ENCODE peak calls at places on chromosomes 11 and 22, in six cellular contexts. F, A, R, M, W and K are unnamed samples.
A peak's percentile ranks its signal among the peaks of the same experiment; 100 is the strongest.

GRCh38 chr11:22472306-22472705 is 134.1 kb downstream of the SLC17A6 start:
- DNase-seq in F (no peak), M (no peak), R (no peak), W (no peak), A (no peak), K (no peak)

GRCh38 chr11:76700177-76701100 is 29.9 kb upstream of the LRRC32 start:
- DNase-seq in A (no peak), R (peak; percentile 38), W (peak; percentile 79), F (peak; percentile 70), M (no peak), K (peak; percentile 61)

GRCh38 chr11:66090288-66090687 is 20.2 kb downstream of the PACS1 start:
- DNase-seq in A (no peak), R (no peak), F (no peak), W (no peak), M (no peak), K (no peak)

GRCh38 chr11:117437791-117438130 is 110.1 kb downstream of the CEP164 start:
- DNase-seq in R (no peak), M (no peak), F (no peak), A (no peak), W (no peak), K (no peak)

GRCh38 chr11:65502852-65503603 is 4.2 kb downstream of the MALAT1 start:
- DNase-seq in F (no peak), R (no peak), M (no peak), A (no peak), W (no peak), K (peak; percentile 53)

GRCh38 chr11:72001834-72002591 is 3.3 kb downstream of the IL18BP start:
- DNase-seq in M (no peak), W (no peak), R (no peak), A (no peak), F (no peak), K (no peak)

GRCh38 chr22:30538280-30538679 is 8.3 kb downstream of the SEC14L6 start:
- DNase-seq in A (no peak), M (no peak), F (no peak), W (no peak), R (no peak), K (peak; percentile 72)

GRCh38 chr11:120134106-120134930 is 3.6 kb downstream of the TRIM29 start:
- DNase-seq in R (no peak), A (no peak), M (no peak), W (no peak), F (no peak), K (no peak)

GRCh38 chr11:69465236-69466000 is 16.0 kb upstream of the LINC01488 start:
- DNase-seq in R (no peak), F (no peak), M (peak; percentile 23), A (no peak), W (no peak), K (peak; percentile 17)

GRCh38 chr22:47163876-47164513 is 401.5 kb downstream of the TBC1D22A start:
- DNase-seq in W (no peak), A (no peak), M (no peak), F (no peak), R (no peak), K (no peak)

GRCh38 chr11:32172771-32173170 is 81.9 kb downstream of the RCN1 start:
- DNase-seq in M (peak; percentile 29), R (no peak), W (no peak), A (no peak), F (no peak), K (no peak)

GRCh38 chr11:83521647-83522596 is 235.8 kb upstream of the CCDC90B start:
- DNase-seq in R (no peak), F (no peak), M (no peak), A (no peak), W (no peak), K (no peak)

GRCh38 chr11:123483465-123483864 is 53.4 kb downstream of the GRAMD1B start:
- DNase-seq in A (no peak), R (no peak), M (no peak), F (no peak), W (no peak), K (peak; percentile 15)

GRCh38 chr22:46777609-46777970 is 15.1 kb downstream of the TBC1D22A start:
- DNase-seq in A (no peak), M (peak; percentile 69), R (no peak), W (no peak), F (peak; percentile 48), K (no peak)

GRCh38 chr22:23225724-23226496 is 45.6 kb downstream of the BCR start:
- DNase-seq in A (no peak), R (peak; percentile 73), M (peak; percentile 53), F (peak; percentile 71), W (no peak), K (peak; percentile 64)

GRCh38 chr11:48900131-48900800 is 83.4 kb downstream of the TRIM51G start:
- DNase-seq in A (no peak), F (peak; percentile 8), M (no peak), R (no peak), W (no peak), K (no peak)

GRCh38 chr11:115990004-115990447 is 485.8 kb upstream of the CADM1 start:
- DNase-seq in F (no peak), W (no peak), R (peak; percentile 6), M (peak; percentile 44), A (no peak), K (no peak)

GRCh38 chr11:16776716-16777115 is 38.3 kb downstream of the C11orf58 start:
- DNase-seq in M (no peak), F (no peak), A (no peak), W (no peak), R (no peak), K (no peak)

GRCh38 chr22:28600546-28601143 is 79.0 kb downstream of the TTC28 start:
- DNase-seq in W (peak; percentile 24), A (no peak), M (no peak), R (no peak), F (no peak), K (no peak)

GRCh38 chr11:46554205-46555162 is 39.3 kb downstream of the AMBRA1 start:
- DNase-seq in F (no peak), M (no peak), A (no peak), R (peak; percentile 17), W (peak; percentile 80), K (peak; percentile 61)

GRCh38 chr11:47121731-47122130 is 54.9 kb downstream of the ARFGAP2 start:
- DNase-seq in A (no peak), R (no peak), M (no peak), W (no peak), F (no peak), K (no peak)

GRCh38 chr11:133842730-133843129 is 2.6 kb downstream of the SPATA19 start:
- DNase-seq in W (no peak), A (no peak), F (no peak), M (no peak), R (no peak), K (no peak)

GRCh38 chr11:111514216-111515031 is at the start of gene HOATZ:
- DNase-seq in A (no peak), W (no peak), F (no peak), R (no peak), M (peak; percentile 19), K (no peak)

GRCh38 chr11:111513240-111513605 is 1.0 kb upstream of the BTG4 start:
- DNase-seq in M (no peak), A (no peak), W (no peak), R (no peak), F (no peak), K (peak; percentile 86)

GRCh38 chr11:111510311-111510710 is 1.9 kb downstream of the BTG4 start:
- DNase-seq in R (no peak), M (no peak), W (no peak), F (no peak), A (no peak), K (peak; percentile 94)

GRCh38 chr11:111515591-111515990 is 1.0 kb downstream of the HOATZ start:
- DNase-seq in F (no peak), A (no peak), M (no peak), W (no peak), R (no peak), K (no peak)

GRCh38 chr11:111512296-111513239 is at the start of gene BTG4:
- DNase-seq in R (no peak), M (peak; percentile 24), W (no peak), A (no peak), F (peak; percentile 21), K (no peak)
- TF ChIP-seq CTCF in R (no peak), M (no peak), W (no peak), A (no peak), F (no peak), K (peak; percentile 44)

GRCh38 chr11:34524696-34525095 is 11.1 kb upstream of the ELF5 start:
- DNase-seq in F (no peak), A (no peak), M (no peak), R (no peak), W (no peak), K (no peak)

GRCh38 chr11:34528072-34528471 is 14.5 kb upstream of the ELF5 start:
- DNase-seq in F (no peak), W (no peak), R (no peak), A (no peak), M (no peak), K (no peak)

GRCh38 chr11:34523053-34523452 is 9.5 kb upstream of the ELF5 start:
- DNase-seq in W (no peak), R (no peak), A (no peak), M (no peak), F (no peak), K (no peak)

GRCh38 chr11:34525098-34525497 is 11.5 kb upstream of the ELF5 start:
- DNase-seq in A (no peak), M (no peak), R (no peak), W (no peak), F (no peak), K (no peak)

GRCh38 chr11:34525887-34526657 is 12.5 kb upstream of the ELF5 start:
- DNase-seq in A (no peak), F (no peak), M (no peak), W (no peak), R (no peak), K (no peak)
- H3K4me1 ChIP-seq in A (no peaks in the 10 kb centered on the region), F (no peaks in the 10 kb centered on the region), M (no peaks in the 10 kb centered on the region), W (no peaks in the 10 kb centered on the region), R (no peaks in the 10 kb centered on the region), K (no peaks in the 10 kb centered on the region)

DNA sequence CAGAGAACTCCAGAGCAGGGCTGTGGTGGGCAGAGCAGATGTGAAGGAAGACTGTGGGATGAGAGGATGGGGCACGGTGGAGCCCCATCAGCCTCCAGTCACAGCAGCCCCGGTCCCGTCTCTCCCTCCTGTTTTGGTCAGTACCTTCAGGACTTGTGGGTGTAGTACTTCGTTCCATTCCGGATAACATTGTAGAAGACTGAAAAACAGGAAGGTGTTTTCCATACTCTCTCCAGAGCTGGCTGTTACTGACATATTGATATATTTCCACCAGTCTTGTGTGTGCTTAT is 15.4 kb downstream of the MED15 start:
- DNase-seq in R (no peak), F (no peak), M (no peak), A (no peak), W (no peak), K (no peak)
- H3K27ac ChIP-seq in R (no peak overlapping the region), F (peak overlapping the region; percentile 34), M (no peak overlapping the region), A (no peak overlapping the region), W (no peak overlapping the region), K (peak overlapping the region; percentile 65)

GRCh38 chr11:10715571-10715970 is 22.0 kb upstream of the IRAG1 start:
- DNase-seq in R (no peak), M (no peak), W (no peak), A (no peak), F (no peak), K (no peak)

GRCh38 chr11:10716543-10717259 is 23.1 kb upstream of the IRAG1 start:
- DNase-seq in M (no peak), W (no peak), F (no peak), R (no peak), A (no peak), K (peak; percentile 18)

GRCh38 chr11:10716122-10716521 is 22.6 kb upstream of the IRAG1 start:
- DNase-seq in W (no peak), F (no peak), A (no peak), M (no peak), R (no peak), K (no peak)

GRCh38 chr11:10722307-10722706 is 28.7 kb upstream of the CTR9 start:
- DNase-seq in M (no peak), W (no peak), R (no peak), A (no peak), F (no peak), K (no peak)

GRCh38 chr11:10719616-10720015 is 26.1 kb upstream of the IRAG1 start:
- DNase-seq in M (no peak), W (no peak), F (no peak), R (no peak), A (no peak), K (no peak)
- TF ChIP-seq CTCF in M (no peak), W (no peak), F (no peak), R (no peak), A (no peak), K (no peak)